ENCODE peak calls at places on chromosomes 16 and 17, in eight cellular contexts. Z is brain microvascular endothelial cell, U is astrocyte of the spinal cord, Q is A549, F is H9, H is B cell, A is heart right ventricle, I is RWPE1. K is an unnamed sample.
A peak's percentile ranks its signal among the peaks of the same experiment; 100 is the strongest.

GRCh38 chr17:36142806-36143205 is 33.6 kb downstream of the TBC1D3B start:
- DNase-seq in H (no peak), I (no peak), Z (no peak), Q (no peak), U (no peak), A (no peak), F (no peak), K (no peak)

GRCh38 chr17:77449908-77450741 is 309.4 kb downstream of the SEC14L1 start:
- DNase-seq in U (peak; percentile 71), A (peak; percentile 85), Q (no peak), Z (peak; percentile 71), H (no peak), I (peak; percentile 64), F (peak; percentile 84), K (no peak)

GRCh38 chr16:47574091-47575054 is 113.2 kb downstream of the PHKB start:
- DNase-seq in I (peak; percentile 68), Z (peak; percentile 46), A (no peak), U (peak; percentile 74), H (no peak), Q (no peak), F (no peak), K (no peak)

GRCh38 chr16:694863-695354 is 4.7 kb upstream of the WDR24 start:
- DNase-seq in I (no peak), A (no peak), Q (no peak), H (no peak), Z (no peak), U (no peak), F (no peak), K (no peak)

GRCh38 chr16:71572497-71573116 is 4.3 kb downstream of the TAT start:
- DNase-seq in Z (no peak), Q (peak; percentile 60), F (no peak), H (no peak), A (no peak), I (no peak), U (no peak), K (no peak)

GRCh38 chr16:1044515-1045362 is 27.8 kb upstream of the SSTR5 start:
- DNase-seq in U (no peak), I (no peak), H (no peak), Z (no peak), A (no peak), F (no peak), Q (peak; percentile 46), K (no peak)

GRCh38 chr16:11964761-11965539 is at the start of gene TNFRSF17:
- DNase-seq in H (no peak), I (no peak), U (no peak), Q (no peak), Z (no peak), A (no peak), F (no peak), K (peak; percentile 72)

GRCh38 chr16:1541293-1542165 is 8.1 kb downstream of the TMEM204 start:
- DNase-seq in A (no peak), I (no peak), Q (no peak), Z (no peak), H (no peak), F (no peak), U (no peak), K (peak; percentile 25)

GRCh38 chr17:1612400-1612799 is 16.2 kb downstream of the SLC43A2 start:
- DNase-seq in Q (no peak), Z (no peak), H (no peak), A (no peak), I (no peak), F (no peak), U (no peak), K (no peak)

GRCh38 chr17:74190154-74190553 is 13.3 kb upstream of the RPL38 start:
- DNase-seq in Z (peak; percentile 59), H (no peak), Q (peak; percentile 73), U (peak; percentile 51), A (no peak), F (no peak), I (peak; percentile 59), K (no peak)

GRCh38 chr17:57834146-57834741 is 15.6 kb downstream of the MRPS23 start:
- DNase-seq in U (peak; percentile 46), I (peak; percentile 36), F (peak; percentile 83), Q (no peak), Z (no peak), A (peak; percentile 63), H (no peak), K (no peak)

GRCh38 chr17:78558181-78558850 is 18.9 kb downstream of the DNAH17 start:
- DNase-seq in Z (peak; percentile 8), Q (peak; percentile 53), I (peak; percentile 67), A (no peak), U (peak; percentile 6), F (no peak), H (no peak), K (no peak)

GRCh38 chr17:72531729-72532128 is 410.9 kb downstream of the SOX9 start:
- DNase-seq in Z (no peak), Q (no peak), F (no peak), I (no peak), H (no peak), A (no peak), U (no peak), K (no peak)

GRCh38 chr17:72528683-72529082 is 407.9 kb downstream of the SOX9 start:
- DNase-seq in I (no peak), H (no peak), F (no peak), Z (no peak), Q (no peak), U (no peak), A (no peak), K (no peak)

GRCh38 chr17:72527819-72528218 is 407.0 kb downstream of the SOX9 start:
- DNase-seq in H (no peak), F (no peak), Q (no peak), Z (no peak), U (no peak), A (no peak), I (no peak), K (no peak)

GRCh38 chr17:72530409-72530808 is 409.6 kb downstream of the SOX9 start:
- DNase-seq in U (no peak), I (no peak), A (no peak), F (no peak), Z (no peak), Q (no peak), H (no peak), K (no peak)

GRCh38 chr17:72529386-72529785 is 408.6 kb downstream of the SOX9 start:
- DNase-seq in F (no peak), H (no peak), I (no peak), A (no peak), Z (no peak), Q (no peak), U (peak; percentile 35), K (no peak)
- TF ChIP-seq CTCF in F (no peak), H (no peak), I (no peak), A (no peak), Z (no peak), Q (no peak), U (no peak), K (no peak)

DNA sequence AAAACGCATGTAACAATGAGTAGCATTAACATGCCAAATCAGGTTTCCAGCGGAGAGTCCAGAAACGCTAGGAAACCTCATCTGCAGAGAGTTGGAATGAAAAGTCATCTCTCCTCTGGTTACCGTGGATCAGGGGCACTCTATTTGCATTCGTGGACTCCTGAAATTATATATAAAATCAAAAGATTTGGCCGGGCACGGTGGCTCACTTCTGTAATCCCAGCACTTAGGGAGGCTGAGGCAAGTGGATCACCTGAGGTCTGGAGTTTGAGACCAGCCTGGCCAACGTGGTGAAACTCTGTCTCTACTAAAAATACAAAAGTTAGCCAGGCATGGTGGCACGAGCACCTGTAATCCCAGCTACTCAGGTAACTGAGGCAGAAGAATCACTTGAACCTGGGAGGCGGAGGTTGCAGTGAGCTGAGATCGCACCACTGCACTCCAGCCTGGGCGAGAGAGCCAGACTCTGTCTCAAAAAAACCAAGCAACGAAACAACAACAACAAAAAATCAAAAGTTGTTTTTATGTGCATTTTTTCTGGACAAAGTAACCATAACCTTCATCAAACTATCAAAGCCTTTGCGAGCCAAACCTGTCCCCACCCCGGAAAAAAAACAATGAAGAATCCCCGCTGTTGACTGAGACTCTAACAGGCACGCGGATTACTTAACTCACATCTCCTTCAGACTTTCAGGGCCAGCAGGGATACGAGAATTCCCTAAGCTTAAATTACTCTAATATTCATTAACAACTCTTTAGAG is 79.7 kb upstream of the CREBBP start:
- DNase-seq in I (no peak), Q (no peak), A (no peak), Z (peak; percentile 31), H (no peak), U (no peak), F (no peak), K (no peak)
- TF ChIP-seq CTCF in I (no peak), Q (no peak), A (no peak), Z (no peak), H (no peak), U (no peak), F (no peak), K (no peak)

GRCh38 chr17:193426-193810 is 12.0 kb upstream of the DOC2B start:
- DNase-seq in U (no peak), I (no peak), A (no peak), Z (no peak), F (no peak), H (no peak), Q (no peak), K (no peak)

GRCh38 chr17:189444-189843 is 8.0 kb upstream of the DOC2B start:
- DNase-seq in F (no peak), H (no peak), Z (no peak), Q (no peak), U (no peak), A (no peak), I (no peak), K (no peak)

GRCh38 chr17:194844-195602 is 13.6 kb upstream of the DOC2B start:
- DNase-seq in A (no peak), F (no peak), I (no peak), Z (no peak), U (no peak), Q (no peak), H (no peak), K (no peak)

GRCh38 chr17:193841-194806 is 12.7 kb upstream of the DOC2B start:
- DNase-seq in Z (no peak), A (no peak), F (no peak), Q (no peak), I (no peak), H (no peak), U (no peak), K (no peak)

DNA sequence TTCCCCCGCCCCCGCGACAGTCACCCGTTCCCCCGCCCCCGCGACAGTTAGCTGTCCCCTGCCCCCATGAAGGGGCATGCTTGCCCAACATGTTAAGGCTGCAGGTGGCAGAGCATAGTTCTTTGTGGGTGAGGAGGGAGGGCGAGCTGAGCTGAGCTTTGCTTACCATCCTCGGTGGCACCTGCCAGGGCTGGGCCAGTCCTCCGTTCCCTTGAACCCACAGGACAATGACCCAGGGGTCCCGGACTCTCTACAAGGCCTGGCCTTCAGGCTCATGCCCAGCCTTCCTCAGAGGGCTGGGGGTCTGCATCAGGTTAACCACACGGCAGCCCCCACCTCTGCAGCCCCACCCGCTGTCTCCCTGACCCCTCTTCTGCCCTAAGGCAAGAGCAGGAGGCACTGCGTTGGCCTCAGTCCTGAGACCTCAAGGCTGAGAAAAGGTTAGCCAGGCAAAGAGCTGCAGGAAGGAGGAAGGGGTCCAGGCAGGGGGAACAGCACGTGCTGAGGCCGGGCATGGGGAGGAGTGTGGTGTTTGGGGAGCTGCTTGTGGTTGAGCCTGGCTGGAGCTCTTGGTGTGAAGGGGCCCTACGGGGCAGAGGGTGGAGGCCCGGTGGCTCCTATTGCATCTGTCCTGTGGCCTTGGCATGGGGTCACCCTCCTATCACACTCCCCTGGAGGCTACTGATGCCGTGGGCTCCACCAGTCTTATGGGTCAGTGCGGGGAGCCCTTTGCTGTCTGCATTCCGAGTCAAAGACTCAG is 11.4 kb upstream of the DOC2B start:
- DNase-seq in A (no peak), U (no peak), F (no peak), I (no peak), Z (no peak), H (no peak), Q (no peak), K (no peak)
- TF ChIP-seq CTCF in A (no peak), U (no peak), F (no peak), I (no peak), Z (no peak), H (no peak), Q (no peak), K (no peak)

GRCh38 chr17:65753348-65753747 is 191.9 kb upstream of the AXIN2 start:
- DNase-seq in U (no peak), H (no peak), F (no peak), Q (no peak), Z (no peak), I (no peak), A (no peak), K (no peak)
- TF ChIP-seq CTCF in U (no peak), H (no peak), F (no peak), Q (no peak), Z (no peak), I (no peak), A (no peak), K (no peak)

K was measured in GM20000.